ENCODE peak calls at places on chromosomes 16 and 17, in ten cellular contexts. One of them, this sample, is unnamed.

GRCh38 chr16:4111748-4112696 is 4.2 kb downstream of the ADCY9 start:
- DNase-seq in astrocyte of the spinal cord: peak
- DNase-seq in psoas muscle: no peak
- DNase-seq in suprapubic skin: no peak
- DNase-seq in left ventricle myocardium inferior: no peak
- DNase-seq in spleen: peak
- DNase-seq in AG04450: no peak
- DNase-seq in thoracic aorta: no peak
- DNase-seq in IMR-90: peak
- DNase-seq in fibroblast of villous mesenchyme: peak
- DNase-seq in this sample: peak

GRCh38 chr16:65975049-65975708 is 391.3 kb upstream of the CDH5 start:
- DNase-seq in AG04450: peak
- DNase-seq in thoracic aorta: no peak
- DNase-seq in astrocyte of the spinal cord: peak
- DNase-seq in spleen: no peak
- DNase-seq in fibroblast of villous mesenchyme: peak
- DNase-seq in psoas muscle: no peak
- DNase-seq in left ventricle myocardium inferior: no peak
- DNase-seq in IMR-90: peak
- DNase-seq in suprapubic skin: no peak
- DNase-seq in this sample: peak

GRCh38 chr17:37737081-37737480 is 7.8 kb downstream of the HNF1B start:
- DNase-seq in IMR-90: no peak
- DNase-seq in suprapubic skin: no peak
- DNase-seq in thoracic aorta: no peak
- DNase-seq in AG04450: no peak
- DNase-seq in left ventricle myocardium inferior: no peak
- DNase-seq in astrocyte of the spinal cord: no peak
- DNase-seq in spleen: no peak
- DNase-seq in fibroblast of villous mesenchyme: no peak
- DNase-seq in psoas muscle: no peak
- DNase-seq in this sample: peak

GRCh38 chr16:56226187-56226586 is 34.9 kb downstream of the GNAO1 start:
- DNase-seq in fibroblast of villous mesenchyme: no peak
- DNase-seq in suprapubic skin: no peak
- DNase-seq in left ventricle myocardium inferior: no peak
- DNase-seq in IMR-90: no peak
- DNase-seq in astrocyte of the spinal cord: no peak
- DNase-seq in AG04450: no peak
- DNase-seq in spleen: no peak
- DNase-seq in psoas muscle: peak
- DNase-seq in thoracic aorta: no peak
- DNase-seq in this sample: no peak

GRCh38 chr16:56610017-56610608 is 1.7 kb downstream of the MT2A start:
- DNase-seq in suprapubic skin: no peak
- DNase-seq in astrocyte of the spinal cord: peak
- DNase-seq in thoracic aorta: no peak
- DNase-seq in AG04450: no peak
- DNase-seq in IMR-90: peak
- DNase-seq in spleen: peak
- DNase-seq in left ventricle myocardium inferior: no peak
- DNase-seq in fibroblast of villous mesenchyme: peak
- DNase-seq in psoas muscle: peak
- DNase-seq in this sample: peak

GRCh38 chr17:50841277-50841948 is 6.0 kb downstream of the WFIKKN2 start:
- DNase-seq in fibroblast of villous mesenchyme: no peak
- DNase-seq in suprapubic skin: no peak
- DNase-seq in thoracic aorta: no peak
- DNase-seq in AG04450: no peak
- DNase-seq in astrocyte of the spinal cord: no peak
- DNase-seq in psoas muscle: no peak
- DNase-seq in IMR-90: no peak
- DNase-seq in spleen: no peak
- DNase-seq in left ventricle myocardium inferior: no peak
- DNase-seq in this sample: no peak

GRCh38 chr17:73151888-73152633 is 12.7 kb upstream of the SSTR2 start:
- DNase-seq in astrocyte of the spinal cord: no peak
- DNase-seq in suprapubic skin: no peak
- DNase-seq in IMR-90: no peak
- DNase-seq in psoas muscle: no peak
- DNase-seq in fibroblast of villous mesenchyme: no peak
- DNase-seq in thoracic aorta: no peak
- DNase-seq in left ventricle myocardium inferior: no peak
- DNase-seq in spleen: no peak
- DNase-seq in AG04450: no peak
- DNase-seq in this sample: no peak

GRCh38 chr17:83050651-83051422 is 28.6 kb upstream of the METRNL start:
- DNase-seq in spleen: no peak
- DNase-seq in astrocyte of the spinal cord: no peak
- DNase-seq in IMR-90: no peak
- DNase-seq in psoas muscle: no peak
- DNase-seq in left ventricle myocardium inferior: no peak
- DNase-seq in suprapubic skin: no peak
- DNase-seq in fibroblast of villous mesenchyme: no peak
- DNase-seq in thoracic aorta: no peak
- DNase-seq in AG04450: no peak
- DNase-seq in this sample: no peak

GRCh38 chr16:25464058-25464457 is 206.4 kb upstream of the ZKSCAN2 start:
- DNase-seq in IMR-90: no peak
- DNase-seq in AG04450: no peak
- DNase-seq in spleen: no peak
- DNase-seq in psoas muscle: no peak
- DNase-seq in fibroblast of villous mesenchyme: no peak
- DNase-seq in left ventricle myocardium inferior: no peak
- DNase-seq in thoracic aorta: no peak
- DNase-seq in astrocyte of the spinal cord: no peak
- DNase-seq in suprapubic skin: no peak
- DNase-seq in this sample: no peak

GRCh38 chr17:14198013-14198412 is 38.6 kb downstream of the CDRT15 start:
- DNase-seq in fibroblast of villous mesenchyme: peak
- DNase-seq in thoracic aorta: no peak
- DNase-seq in left ventricle myocardium inferior: peak
- DNase-seq in psoas muscle: no peak
- DNase-seq in AG04450: no peak
- DNase-seq in spleen: no peak
- DNase-seq in astrocyte of the spinal cord: no peak
- DNase-seq in suprapubic skin: no peak
- DNase-seq in IMR-90: no peak
- DNase-seq in this sample: no peak

GRCh38 chr17:6070895-6071511 is 824 bp downstream of the WSCD1 start:
- DNase-seq in psoas muscle: no peak
- DNase-seq in AG04450: no peak
- DNase-seq in IMR-90: no peak
- DNase-seq in thoracic aorta: no peak
- DNase-seq in left ventricle myocardium inferior: no peak
- DNase-seq in suprapubic skin: no peak
- DNase-seq in astrocyte of the spinal cord: peak
- DNase-seq in spleen: no peak
- DNase-seq in fibroblast of villous mesenchyme: no peak
- DNase-seq in this sample: peak
- H3K4me3 ChIP-seq in psoas muscle: peak
- H3K4me3 ChIP-seq in AG04450: peak
- H3K4me3 ChIP-seq in IMR-90: no peak
- H3K4me3 ChIP-seq in thoracic aorta: peak
- H3K4me3 ChIP-seq in left ventricle myocardium inferior: peak
- H3K4me3 ChIP-seq in suprapubic skin: peak
- H3K4me3 ChIP-seq in astrocyte of the spinal cord: peak
- H3K4me3 ChIP-seq in spleen: peak
- H3K4me3 ChIP-seq in fibroblast of villous mesenchyme: peak
- H3K4me3 ChIP-seq in this sample: peak

DNA sequence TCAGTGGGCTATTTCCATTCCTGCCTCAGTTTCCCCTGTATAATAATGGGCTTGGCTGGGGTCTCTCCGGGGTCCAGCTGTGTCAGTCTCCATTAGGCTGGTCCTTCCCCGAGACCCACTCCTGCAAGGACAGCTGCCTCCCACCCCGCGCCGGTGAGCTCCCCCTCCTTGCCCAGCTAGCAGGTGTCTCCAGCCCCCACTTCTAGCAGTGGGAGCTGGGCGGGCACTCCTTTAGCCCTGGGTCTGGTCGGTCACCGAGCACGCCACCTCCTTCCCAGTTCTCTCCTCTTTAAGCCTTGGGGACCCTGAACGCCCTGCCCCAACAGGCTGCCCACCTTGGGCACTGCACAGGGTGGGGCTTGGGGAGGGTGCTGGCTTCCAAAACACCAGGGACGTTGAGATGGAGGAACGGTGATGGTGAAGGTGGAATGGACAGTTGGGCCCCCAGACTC is 10.5 kb downstream of the TBX2 start:
- DNase-seq in fibroblast of villous mesenchyme: no peak
- DNase-seq in psoas muscle: no peak
- DNase-seq in left ventricle myocardium inferior: no peak
- DNase-seq in thoracic aorta: no peak
- DNase-seq in suprapubic skin: peak
- DNase-seq in spleen: peak
- DNase-seq in IMR-90: no peak
- DNase-seq in astrocyte of the spinal cord: no peak
- DNase-seq in AG04450: no peak
- DNase-seq in this sample: no peak
- TF ChIP-seq CTCF in fibroblast of villous mesenchyme: no peak
- TF ChIP-seq CTCF in psoas muscle: no peak
- TF ChIP-seq CTCF in left ventricle myocardium inferior: no peak
- TF ChIP-seq CTCF in thoracic aorta: no peak
- TF ChIP-seq CTCF in suprapubic skin: no peak
- TF ChIP-seq CTCF in spleen: no peak
- TF ChIP-seq CTCF in IMR-90: no peak
- TF ChIP-seq CTCF in astrocyte of the spinal cord: no peak
- TF ChIP-seq CTCF in AG04450: no peak
- TF ChIP-seq CTCF in this sample: no peak

DNA sequence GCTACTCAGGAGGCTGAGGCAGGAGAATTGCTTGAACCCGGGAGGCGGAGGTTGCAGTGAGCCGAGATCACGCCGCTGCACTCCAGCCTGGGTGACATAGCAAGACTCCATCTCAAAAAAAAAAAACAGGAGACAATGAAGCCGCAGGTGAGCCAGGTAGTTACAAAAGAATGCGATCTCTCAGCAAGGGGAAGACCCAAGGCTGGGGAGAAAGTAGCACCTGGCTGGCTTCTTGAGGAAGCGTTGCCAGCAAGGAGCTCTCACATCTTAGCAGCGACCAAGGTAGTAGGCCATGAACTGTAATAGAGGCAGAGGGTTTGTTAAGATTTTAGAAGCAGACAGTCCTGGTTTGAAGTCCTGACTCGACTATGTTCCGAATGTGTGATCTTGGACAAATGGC is 175.0 kb downstream of the AIPL1 start:
- DNase-seq in fibroblast of villous mesenchyme: no peak
- DNase-seq in psoas muscle: no peak
- DNase-seq in thoracic aorta: no peak
- DNase-seq in AG04450: no peak
- DNase-seq in spleen: no peak
- DNase-seq in astrocyte of the spinal cord: no peak
- DNase-seq in IMR-90: no peak
- DNase-seq in suprapubic skin: no peak
- DNase-seq in left ventricle myocardium inferior: no peak
- DNase-seq in this sample: no peak
- H3K4me3 ChIP-seq in fibroblast of villous mesenchyme: no peak
- H3K4me3 ChIP-seq in psoas muscle: no peak
- H3K4me3 ChIP-seq in thoracic aorta: no peak
- H3K4me3 ChIP-seq in AG04450: no peak
- H3K4me3 ChIP-seq in spleen: no peak
- H3K4me3 ChIP-seq in astrocyte of the spinal cord: no peak
- H3K4me3 ChIP-seq in IMR-90: no peak
- H3K4me3 ChIP-seq in suprapubic skin: no peak
- H3K4me3 ChIP-seq in left ventricle myocardium inferior: no peak
- H3K4me3 ChIP-seq in this sample: no peak

DNA sequence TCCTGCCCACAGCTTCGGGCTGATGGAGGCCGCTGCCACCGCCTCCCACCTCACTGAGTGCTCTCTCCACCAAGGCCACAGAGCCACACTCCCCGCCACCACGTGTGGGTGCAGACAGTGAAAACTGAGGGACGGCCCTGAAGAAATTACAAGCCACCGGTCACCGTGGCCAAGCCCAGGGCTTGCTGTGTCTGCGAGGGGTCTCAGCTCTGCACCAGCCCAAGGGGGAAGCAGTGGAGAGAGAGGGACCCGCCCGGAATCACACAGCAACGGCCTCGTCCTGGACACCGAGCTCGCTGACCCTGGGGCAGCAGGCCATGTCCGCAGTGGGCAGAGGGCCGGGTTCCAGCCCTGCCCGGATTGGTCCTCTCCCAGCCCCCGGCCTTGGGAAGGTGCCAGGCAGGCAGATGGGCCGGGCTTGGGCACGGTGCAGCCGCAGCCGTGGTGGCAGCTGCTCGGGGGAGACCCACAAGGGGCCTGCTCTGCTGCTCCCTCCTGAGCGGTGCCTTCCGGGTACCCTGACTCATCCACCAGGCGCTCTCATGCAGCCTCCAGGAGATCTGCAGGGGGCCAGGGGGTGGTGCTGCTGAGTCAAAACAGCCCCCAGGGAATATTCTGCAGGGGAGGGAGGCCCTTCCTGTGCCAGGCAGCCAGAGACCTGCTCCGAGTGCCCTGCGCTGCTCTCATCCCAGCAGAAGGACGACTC is 52.0 kb downstream of the CBFA2T3 start:
- DNase-seq in IMR-90: peak
- DNase-seq in suprapubic skin: no peak
- DNase-seq in fibroblast of villous mesenchyme: peak
- DNase-seq in thoracic aorta: no peak
- DNase-seq in left ventricle myocardium inferior: no peak
- DNase-seq in AG04450: peak
- DNase-seq in spleen: peak
- DNase-seq in psoas muscle: peak
- DNase-seq in astrocyte of the spinal cord: peak
- DNase-seq in this sample: peak
- TF ChIP-seq CTCF in IMR-90: peak
- TF ChIP-seq CTCF in suprapubic skin: no peak
- TF ChIP-seq CTCF in fibroblast of villous mesenchyme: peak
- TF ChIP-seq CTCF in thoracic aorta: peak
- TF ChIP-seq CTCF in left ventricle myocardium inferior: peak
- TF ChIP-seq CTCF in AG04450: peak
- TF ChIP-seq CTCF in spleen: peak
- TF ChIP-seq CTCF in psoas muscle: peak
- TF ChIP-seq CTCF in astrocyte of the spinal cord: peak
- TF ChIP-seq CTCF in this sample: peak

GRCh38 chr16:84603115-84603816 is 14.6 kb downstream of the COTL1 start:
- DNase-seq in suprapubic skin: peak
- DNase-seq in thoracic aorta: peak
- DNase-seq in fibroblast of villous mesenchyme: peak
- DNase-seq in astrocyte of the spinal cord: peak
- DNase-seq in IMR-90: peak
- DNase-seq in left ventricle myocardium inferior: peak
- DNase-seq in psoas muscle: peak
- DNase-seq in AG04450: peak
- DNase-seq in spleen: peak
- DNase-seq in this sample: peak
- H3K4me3 ChIP-seq in suprapubic skin: peak
- H3K4me3 ChIP-seq in thoracic aorta: peak
- H3K4me3 ChIP-seq in fibroblast of villous mesenchyme: peak
- H3K4me3 ChIP-seq in astrocyte of the spinal cord: no peak
- H3K4me3 ChIP-seq in IMR-90: peak
- H3K4me3 ChIP-seq in left ventricle myocardium inferior: no peak
- H3K4me3 ChIP-seq in psoas muscle: no peak
- H3K4me3 ChIP-seq in AG04450: peak
- H3K4me3 ChIP-seq in spleen: no peak
- H3K4me3 ChIP-seq in this sample: peak